ENCODE peak calls at places on chromosomes 5 and 9, in seven cellular contexts. C, N, E, A, O, M and Q are unnamed samples.

GRCh38 chr9:107994638-107995037 is 505.1 kb upstream of the KLF4 start:
- DNase-seq in O (no peak), N (no peak), C (no peak), E (no peak), M (no peak), A (no peak), Q (no peak)

GRCh38 chr5:3197699-3198098 is 397.9 kb upstream of the IRX1 start:
- DNase-seq in N (no peak), E (no peak), O (no peak), M (no peak), A (no peak), C (no peak), Q (no peak)

GRCh38 chr5:148374693-148375360 is 8.9 kb upstream of the FBXO38 start:
- DNase-seq in C (no peak), O (no peak), A (peak; percentile 67), N (peak; percentile 42), M (peak; percentile 39), E (peak; percentile 38), Q (no peak)

GRCh38 chr5:32794086-32794485 is 83.0 kb downstream of the NPR3 start:
- DNase-seq in C (no peak), M (no peak), E (no peak), O (no peak), A (peak; percentile 29), N (no peak), Q (no peak)

GRCh38 chr5:40446910-40447309 is 232.8 kb upstream of the PTGER4 start:
- DNase-seq in O (no peak), E (no peak), N (no peak), M (no peak), A (peak; percentile 86), C (no peak), Q (no peak)

GRCh38 chr9:1960696-1961095 is 54.5 kb upstream of the SMARCA2 start:
- DNase-seq in C (no peak), E (no peak), M (no peak), A (no peak), O (no peak), N (no peak), Q (no peak)

GRCh38 chr5:96927008-96927407 is 8.9 kb upstream of the LNPEP start:
- DNase-seq in A (no peak), O (no peak), C (no peak), M (peak; percentile 16), N (no peak), E (no peak), Q (no peak)

GRCh38 chr5:36801521-36801920 is 75.0 kb upstream of the NIPBL start:
- DNase-seq in N (no peak), A (no peak), C (no peak), E (no peak), O (no peak), M (no peak), Q (no peak)

GRCh38 chr5:123855630-123856029 is 343.7 kb downstream of the CSNK1G3 start:
- DNase-seq in M (no peak), C (no peak), A (no peak), O (no peak), N (no peak), E (no peak), Q (no peak)

GRCh38 chr9:34185778-34186551 is 7.1 kb downstream of the UBAP1 start:
- DNase-seq in M (peak; percentile 56), E (no peak), O (no peak), N (peak; percentile 57), A (peak; percentile 82), C (no peak), Q (no peak)

GRCh38 chr5:5906778-5907177 is 471.6 kb downstream of the MED10 start:
- DNase-seq in M (no peak), A (no peak), N (no peak), O (no peak), E (no peak), C (no peak), Q (no peak)

GRCh38 chr5:149485655-149486615 is 65.3 kb downstream of the CSNK1A1 start:
- DNase-seq in M (peak; percentile 55), A (peak; percentile 94), O (no peak), E (no peak), C (no peak), N (peak; percentile 79), Q (peak; percentile 98)

GRCh38 chr5:72178910-72179815 is 71.9 kb downstream of the MAP1B start:
- DNase-seq in O (peak; percentile 80), C (peak; percentile 87), E (no peak), N (no peak), M (peak; percentile 88), A (peak; percentile 52), Q (no peak)

GRCh38 chr5:117454716-117455212 is 880.1 kb upstream of the SEMA6A start:
- DNase-seq in A (peak; percentile 42), N (peak; percentile 61), C (no peak), M (peak; percentile 48), E (peak; percentile 46), O (peak; percentile 17), Q (no peak)

GRCh38 chr5:135535820-135536801 is at the start of gene NEUROG1:
- DNase-seq in E (no peak), C (peak; percentile 73), O (peak; percentile 80), N (no peak), M (no peak), A (no peak), Q (no peak)

GRCh38 chr5:96381526-96381925 is 51.5 kb downstream of the PCSK1 start:
- DNase-seq in O (no peak), N (no peak), M (no peak), A (peak; percentile 27), E (no peak), C (no peak), Q (no peak)

GRCh38 chr5:113283558-113283957 is 151.2 kb downstream of the TSSK1B start:
- DNase-seq in E (no peak), A (no peak), O (no peak), N (no peak), C (no peak), M (no peak), Q (no peak)

GRCh38 chr5:150612405-150612804 is 28.1 kb upstream of the SYNPO start:
- DNase-seq in E (no peak), A (no peak), C (no peak), O (no peak), N (no peak), M (no peak), Q (no peak)

GRCh38 chr5:141951341-141951781 is 6.6 kb downstream of the PCDH12 start:
- DNase-seq in C (no peak), A (no peak), E (peak; percentile 67), N (no peak), M (no peak), O (no peak), Q (no peak)

GRCh38 chr5:175107865-175108264 is 336.1 kb downstream of the DRD1 start:
- DNase-seq in M (no peak), E (no peak), N (no peak), C (no peak), A (no peak), O (no peak), Q (no peak)

GRCh38 chr5:175102717-175103116 is 341.3 kb downstream of the DRD1 start:
- DNase-seq in O (no peak), A (no peak), N (no peak), M (no peak), C (no peak), E (no peak), Q (no peak)

GRCh38 chr5:175103746-175104145 is 340.2 kb downstream of the DRD1 start:
- DNase-seq in O (no peak), C (no peak), A (no peak), M (no peak), E (no peak), N (no peak), Q (no peak)

GRCh38 chr5:175107028-175107588 is 336.9 kb downstream of the DRD1 start:
- DNase-seq in M (no peak), E (no peak), N (no peak), A (no peak), O (no peak), C (no peak), Q (no peak)

DNA sequence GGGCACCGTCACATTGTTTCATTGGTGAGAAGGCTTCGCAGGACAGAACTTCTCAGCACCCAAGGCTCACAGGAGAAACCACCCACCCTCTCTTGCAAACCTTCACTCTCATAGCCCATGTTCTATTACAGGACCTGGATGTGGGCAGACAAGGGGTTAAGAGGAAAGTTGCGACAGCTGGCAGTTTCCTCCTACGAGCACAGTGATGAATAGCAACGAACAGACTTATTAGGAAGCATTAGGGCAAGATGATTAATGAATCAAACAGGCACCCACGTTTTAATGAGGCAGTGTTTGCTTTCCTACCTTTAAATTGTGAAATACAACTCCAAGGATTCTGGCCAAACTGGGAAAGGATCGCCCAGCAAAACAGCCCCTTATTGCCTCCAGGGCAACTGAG is 339.3 kb downstream of the DRD1 start:
- DNase-seq in E (no peak), M (no peak), O (no peak), N (no peak), C (no peak), A (no peak), Q (no peak)
- TF ChIP-seq EP300 in E (no peak), M (no peak), O (no peak), N (no peak), C (no peak), A (no peak), Q (no peak)

GRCh38 chr9:125509476-125509875 is 197.5 kb downstream of the MAPKAP1 start:
- DNase-seq in E (no peak), N (no peak), A (no peak), O (no peak), C (no peak), M (no peak), Q (peak; percentile 91)
- TF ChIP-seq EP300 in E (no peak), N (no peak), A (no peak), O (no peak), C (no peak), M (no peak), Q (no peak)

GRCh38 chr9:68974431-68974830 is 39.5 kb downstream of the PRKACG start:
- DNase-seq in C (no peak), A (no peak), M (no peak), N (no peak), E (no peak), O (no peak), Q (no peak)
- TF ChIP-seq EP300 in C (no peak), A (no peak), M (no peak), N (no peak), E (no peak), O (no peak), Q (no peak)

GRCh38 chr9:104773118-104773517 is 9.2 kb downstream of the NIPSNAP3B start:
- DNase-seq in C (no peak), A (no peak), M (no peak), O (no peak), E (no peak), N (no peak), Q (no peak)

GRCh38 chr9:104775574-104775936 is 11.6 kb downstream of the NIPSNAP3B start:
- DNase-seq in E (no peak), M (no peak), C (no peak), N (no peak), O (no peak), A (no peak), Q (no peak)

GRCh38 chr9:104774831-104775573 is 11.1 kb downstream of the NIPSNAP3B start:
- DNase-seq in C (no peak), M (no peak), A (no peak), O (no peak), N (no peak), E (peak; percentile 20), Q (no peak)

GRCh38 chr9:104772707-104773106 is 8.8 kb downstream of the NIPSNAP3B start:
- DNase-seq in O (no peak), E (no peak), N (no peak), A (no peak), C (no peak), M (no peak), Q (no peak)

DNA sequence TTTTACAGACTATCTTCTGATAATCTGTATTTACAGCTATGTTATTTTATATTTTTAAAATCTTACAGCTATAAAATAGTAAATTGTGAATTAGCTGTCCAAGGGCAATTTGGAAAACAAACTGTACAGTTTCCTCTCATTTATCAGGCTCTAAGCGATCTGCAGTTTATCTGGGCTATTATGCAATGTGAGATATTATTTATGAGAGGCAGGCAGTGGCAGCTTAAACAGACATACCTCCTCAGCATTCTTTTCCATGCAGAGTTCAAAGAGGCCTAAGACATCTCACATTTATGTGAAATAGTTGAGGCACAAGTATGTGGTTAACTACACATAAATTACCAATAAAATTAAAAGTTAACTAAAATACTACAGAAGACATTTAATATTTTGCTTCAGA is 10.2 kb downstream of the NIPSNAP3B start:
- DNase-seq in C (no peak), N (no peak), M (no peak), E (no peak), A (no peak), O (no peak), Q (no peak)
- TF ChIP-seq EP300 in C (no peak), N (no peak), M (no peak), E (no peak), A (no peak), O (no peak), Q (no peak)